ENCODE peak calls at places on chromosomes 16 and 17, in seven cellular contexts. F is stimulated activated CD4-positive, alpha-beta T cell treated with anti-CD3 and anti-CD28 coated beads, Interleukin-4, amount 100 ng/mL, for 24 hours; M is effector memory CD8-positive, alpha-beta T cell; O is neural progenitor cell; G is adipocyte; P is activated CD4-positive, alpha-beta T cell treated with anti-CD3 and anti-CD28 coated beads, Interleukin-2, amount 50 U/mL, for 1 hour; Y is hypothalamus. L is an unnamed sample.

GRCh38 chr17:3528604-3529511 is 28.8 kb downstream of the TRPV3 start:
- DNase-seq in F (no peak), M (no peak), O (peak), G (no peak), P (no peak), Y (no peak), L (no peak)

GRCh38 chr17:44759096-44759915 is 518 bp downstream of the ADAM11 start:
- DNase-seq in F (no peak), M (no peak), O (peak), G (peak), P (no peak), Y (no peak), L (no peak)

GRCh38 chr16:27689711-27690110 is 139.8 kb downstream of the KATNIP start:
- DNase-seq in F (no peak), M (no peak), O (no peak), G (no peak), P (no peak), Y (no peak), L (no peak)

GRCh38 chr16:3047387-3047720 is 993 bp downstream of the MMP25 start:
- DNase-seq in F (no peak), M (no peak), O (no peak), G (no peak), P (no peak), Y (no peak), L (no peak)

GRCh38 chr16:19172098-19172780 is 4.2 kb downstream of the SYT17 start:
- DNase-seq in F (no peak), M (no peak), O (no peak), G (no peak), P (no peak), Y (no peak), L (no peak)

GRCh38 chr17:9370464-9370863 is 205.2 kb downstream of the STX8 start:
- DNase-seq in F (no peak), M (no peak), O (no peak), G (peak), P (no peak), Y (no peak), L (no peak)

GRCh38 chr17:63973930-63974593 is 1.3 kb upstream of the SCN4A start:
- DNase-seq in F (no peak), M (no peak), O (no peak), G (no peak), P (no peak), Y (no peak), L (no peak)

GRCh38 chr17:73639926-73640325 is 4.3 kb downstream of the SDK2 start:
- DNase-seq in F (no peak), M (no peak), O (no peak), G (no peak), P (no peak), Y (no peak), L (no peak)

GRCh38 chr17:71287246-71287828 is 833.5 kb upstream of the SOX9 start:
- DNase-seq in F (no peak), M (no peak), O (no peak), G (no peak), P (no peak), Y (peak), L (no peak)

GRCh38 chr16:88455610-88456355 is 2.7 kb downstream of the ZFPM1 start:
- DNase-seq in F (peak), M (peak), O (peak), G (peak), P (peak), Y (no peak), L (peak)

GRCh38 chr17:65099941-65100315 is 37.2 kb upstream of the RGS9 start:
- DNase-seq in F (peak), M (peak), O (no peak), G (peak), P (peak), Y (no peak), L (peak)

GRCh38 chr17:10804546-10804945 is 647 bp upstream of the TMEM238L start:
- DNase-seq in F (no peak), M (no peak), O (no peak), G (no peak), P (no peak), Y (no peak), L (no peak)

GRCh38 chr17:27244481-27245223 is 49.3 kb upstream of the WSB1 start:
- DNase-seq in F (no peak), M (no peak), O (peak), G (peak), P (no peak), Y (no peak), L (no peak)

GRCh38 chr16:78289368-78289767 is 189.9 kb downstream of the WWOX start:
- DNase-seq in F (no peak), M (no peak), O (no peak), G (no peak), P (no peak), Y (no peak), L (no peak)

GRCh38 chr17:33657181-33657580 is 364.1 kb upstream of the ASIC2 start:
- DNase-seq in F (no peak), M (no peak), O (peak), G (no peak), P (no peak), Y (no peak), L (no peak)

GRCh38 chr16:86722970-86723369 is 144.6 kb downstream of the FOXL1 start:
- DNase-seq in F (no peak), M (no peak), O (no peak), G (peak), P (no peak), Y (no peak), L (no peak)

GRCh38 chr17:56918916-56919315 is 5.1 kb upstream of the TRIM25 start:
- DNase-seq in F (no peak), M (no peak), O (no peak), G (peak), P (no peak), Y (no peak), L (no peak)

GRCh38 chr17:32551186-32551955 is 64.6 kb downstream of the CDK5R1 start:
- DNase-seq in F (no peak), M (peak), O (no peak), G (peak), P (no peak), Y (no peak), L (no peak)

GRCh38 chr17:65498831-65499230 is 62.6 kb downstream of the AXIN2 start:
- DNase-seq in F (no peak), M (no peak), O (peak), G (no peak), P (no peak), Y (no peak), L (no peak)

GRCh38 chr17:41535764-41536481 is 7.8 kb upstream of the KRT19 start:
- DNase-seq in F (no peak), M (no peak), O (no peak), G (no peak), P (no peak), Y (no peak), L (no peak)

GRCh38 chr17:47957591-47958490 is at the start of gene PRR15L:
- DNase-seq in F (no peak), M (no peak), O (no peak), G (no peak), P (no peak), Y (no peak), L (no peak)

GRCh38 chr16:72646615-72647014 is 401.3 kb downstream of the ZFHX3 start:
- DNase-seq in F (no peak), M (no peak), O (no peak), G (no peak), P (no peak), Y (no peak), L (no peak)

GRCh38 chr17:29592850-29593545 is at the start of gene ANKRD13B:
- DNase-seq in F (peak), M (no peak), O (peak), G (peak), P (no peak), Y (peak), L (peak)

GRCh38 chr16:85903576-85903975 is 4.6 kb downstream of the IRF8 start:
- DNase-seq in F (no peak), M (no peak), O (no peak), G (no peak), P (no peak), Y (no peak), L (peak)

GRCh38 chr17:58280480-58281217 is at the start of gene MPO:
- DNase-seq in F (no peak), M (no peak), O (no peak), G (no peak), P (no peak), Y (no peak), L (no peak)

GRCh38 chr17:6526362-6527152 is 29.8 kb downstream of the PITPNM3 start:
- DNase-seq in F (no peak), M (no peak), O (peak), G (peak), P (no peak), Y (no peak), L (no peak)

L was measured in B cell.